ENCODE peak calls at places on chromosome 18, in four cellular contexts. One of them, this sample, is unnamed.

GRCh38 chr18:32324173-32324572 is 134.3 kb downstream of the MEP1B start:
- DNase-seq in effector memory CD4-positive, alpha-beta T cell: no peak
- DNase-seq in EL: no peak
- DNase-seq in non-pigmented ciliary epithelial cell: no peak
- DNase-seq in this sample: no peak

GRCh38 chr18:7755753-7756475 is 188.8 kb downstream of the PTPRM start:
- DNase-seq in effector memory CD4-positive, alpha-beta T cell: no peak
- DNase-seq in non-pigmented ciliary epithelial cell: no peak
- DNase-seq in EL: no peak
- DNase-seq in this sample: no peak

GRCh38 chr18:23143059-23143831 is 8.0 kb downstream of the CABLES1 start:
- DNase-seq in non-pigmented ciliary epithelial cell: no peak
- DNase-seq in EL: no peak
- DNase-seq in effector memory CD4-positive, alpha-beta T cell: no peak
- DNase-seq in this sample: no peak

GRCh38 chr18:63829886-63830285 is 54.7 kb downstream of the SERPINB7 start:
- DNase-seq in EL: peak; percentile 29
- DNase-seq in non-pigmented ciliary epithelial cell: no peak
- DNase-seq in effector memory CD4-positive, alpha-beta T cell: no peak
- DNase-seq in this sample: no peak

GRCh38 chr18:59837586-59837985 is 62.2 kb upstream of the PMAIP1 start:
- DNase-seq in effector memory CD4-positive, alpha-beta T cell: peak; percentile 13
- DNase-seq in EL: peak; percentile 77
- DNase-seq in non-pigmented ciliary epithelial cell: peak; percentile 15
- DNase-seq in this sample: peak; percentile 20

GRCh38 chr18:21331094-21331493 is 89.1 kb downstream of the GREB1L start:
- DNase-seq in non-pigmented ciliary epithelial cell: no peak
- DNase-seq in effector memory CD4-positive, alpha-beta T cell: no peak
- DNase-seq in EL: no peak
- DNase-seq in this sample: no peak

GRCh38 chr18:13237073-13237472 is 18.5 kb downstream of the LDLRAD4 start:
- DNase-seq in effector memory CD4-positive, alpha-beta T cell: no peak
- DNase-seq in non-pigmented ciliary epithelial cell: no peak
- DNase-seq in EL: no peak
- DNase-seq in this sample: no peak

GRCh38 chr18:66160007-66160406 is 409.2 kb downstream of the CDH7 start:
- DNase-seq in effector memory CD4-positive, alpha-beta T cell: no peak
- DNase-seq in non-pigmented ciliary epithelial cell: no peak
- DNase-seq in EL: no peak
- DNase-seq in this sample: no peak

GRCh38 chr18:22271030-22271429 is 101.6 kb downstream of the GATA6 start:
- DNase-seq in effector memory CD4-positive, alpha-beta T cell: no peak
- DNase-seq in non-pigmented ciliary epithelial cell: no peak
- DNase-seq in EL: no peak
- DNase-seq in this sample: no peak

GRCh38 chr18:56314396-56314795 is 324.0 kb downstream of the TXNL1 start:
- DNase-seq in effector memory CD4-positive, alpha-beta T cell: no peak
- DNase-seq in EL: peak; percentile 28
- DNase-seq in non-pigmented ciliary epithelial cell: no peak
- DNase-seq in this sample: no peak

GRCh38 chr18:48052845-48053244 is 122.4 kb upstream of the SMAD2 start:
- DNase-seq in EL: no peak
- DNase-seq in effector memory CD4-positive, alpha-beta T cell: no peak
- DNase-seq in non-pigmented ciliary epithelial cell: no peak
- DNase-seq in this sample: no peak

GRCh38 chr18:70464343-70465114 is 175.7 kb downstream of the SOCS6 start:
- DNase-seq in effector memory CD4-positive, alpha-beta T cell: no peak
- DNase-seq in EL: peak; percentile 75
- DNase-seq in non-pigmented ciliary epithelial cell: no peak
- DNase-seq in this sample: no peak

GRCh38 chr18:69945220-69946114 is 2.2 kb downstream of the CD226 start:
- DNase-seq in non-pigmented ciliary epithelial cell: no peak
- DNase-seq in effector memory CD4-positive, alpha-beta T cell: no peak
- DNase-seq in EL: no peak
- DNase-seq in this sample: no peak

GRCh38 chr18:21548647-21549046 is 51.9 kb downstream of the ESCO1 start:
- DNase-seq in effector memory CD4-positive, alpha-beta T cell: no peak
- DNase-seq in EL: peak; percentile 8
- DNase-seq in non-pigmented ciliary epithelial cell: no peak
- DNase-seq in this sample: no peak

GRCh38 chr18:48215876-48216638 is 193.1 kb downstream of the ZBTB7C start:
- DNase-seq in non-pigmented ciliary epithelial cell: no peak
- DNase-seq in effector memory CD4-positive, alpha-beta T cell: no peak
- DNase-seq in EL: no peak
- DNase-seq in this sample: no peak

GRCh38 chr18:23859466-23860352 is 154.8 kb upstream of the TTC39C start:
- DNase-seq in effector memory CD4-positive, alpha-beta T cell: no peak
- DNase-seq in non-pigmented ciliary epithelial cell: no peak
- DNase-seq in EL: no peak
- DNase-seq in this sample: no peak

GRCh38 chr18:4720498-4720897 is 265.4 kb upstream of the DLGAP1 start:
- DNase-seq in EL: no peak
- DNase-seq in effector memory CD4-positive, alpha-beta T cell: no peak
- DNase-seq in non-pigmented ciliary epithelial cell: no peak
- DNase-seq in this sample: no peak

GRCh38 chr18:32277492-32277988 is 87.7 kb downstream of the MEP1B start:
- DNase-seq in non-pigmented ciliary epithelial cell: no peak
- DNase-seq in effector memory CD4-positive, alpha-beta T cell: no peak
- DNase-seq in EL: no peak
- DNase-seq in this sample: no peak

GRCh38 chr18:26226229-26227050 is at the start of gene TAF4B:
- DNase-seq in non-pigmented ciliary epithelial cell: peak; percentile 58
- DNase-seq in effector memory CD4-positive, alpha-beta T cell: peak; percentile 84
- DNase-seq in EL: peak; percentile 92
- DNase-seq in this sample: peak; percentile 93

GRCh38 chr18:63253428-63254372 is 65.9 kb downstream of the BCL2 start:
- DNase-seq in effector memory CD4-positive, alpha-beta T cell: no peak
- DNase-seq in non-pigmented ciliary epithelial cell: no peak
- DNase-seq in EL: peak; percentile 8
- DNase-seq in this sample: no peak

GRCh38 chr18:70256994-70257393 is 31.9 kb upstream of the SOCS6 start:
- DNase-seq in EL: no peak
- DNase-seq in effector memory CD4-positive, alpha-beta T cell: no peak
- DNase-seq in non-pigmented ciliary epithelial cell: no peak
- DNase-seq in this sample: no peak

GRCh38 chr18:11909081-11909410 is 929 bp upstream of the MPPE1 start:
- DNase-seq in effector memory CD4-positive, alpha-beta T cell: no peak
- DNase-seq in EL: no peak
- DNase-seq in non-pigmented ciliary epithelial cell: no peak
- DNase-seq in this sample: no peak

GRCh38 chr18:37565985-37566478 is 434 bp upstream of the CELF4 start:
- DNase-seq in effector memory CD4-positive, alpha-beta T cell: no peak
- DNase-seq in EL: peak; percentile 4
- DNase-seq in non-pigmented ciliary epithelial cell: no peak
- DNase-seq in this sample: no peak

GRCh38 chr18:11849845-11850747 is 1.1 kb upstream of the CHMP1B start:
- DNase-seq in EL: peak; percentile 86
- DNase-seq in non-pigmented ciliary epithelial cell: peak; percentile 83
- DNase-seq in effector memory CD4-positive, alpha-beta T cell: peak; percentile 54
- DNase-seq in this sample: peak; percentile 29

GRCh38 chr18:77127769-77128671 is 4.6 kb downstream of the MBP start:
- DNase-seq in non-pigmented ciliary epithelial cell: peak; percentile 81
- DNase-seq in EL: peak; percentile 92
- DNase-seq in effector memory CD4-positive, alpha-beta T cell: peak; percentile 30
- DNase-seq in this sample: no peak

GRCh38 chr18:49447810-49448745 is 12.4 kb downstream of the DYM start:
- DNase-seq in non-pigmented ciliary epithelial cell: no peak
- DNase-seq in effector memory CD4-positive, alpha-beta T cell: no peak
- DNase-seq in EL: peak; percentile 72
- DNase-seq in this sample: no peak

GRCh38 chr18:12236934-12237832 is 17.0 kb upstream of the CIDEA start:
- DNase-seq in non-pigmented ciliary epithelial cell: no peak
- DNase-seq in EL: peak; percentile 55
- DNase-seq in effector memory CD4-positive, alpha-beta T cell: no peak
- DNase-seq in this sample: peak; percentile 45

GRCh38 chr18:57802166-57802868 is 798 bp downstream of the ATP8B1 start:
- DNase-seq in effector memory CD4-positive, alpha-beta T cell: no peak
- DNase-seq in EL: no peak
- DNase-seq in non-pigmented ciliary epithelial cell: no peak
- DNase-seq in this sample: no peak

GRCh38 chr18:61333746-61334490 is 688 bp downstream of the CDH20 start:
- DNase-seq in effector memory CD4-positive, alpha-beta T cell: no peak
- DNase-seq in non-pigmented ciliary epithelial cell: no peak
- DNase-seq in EL: no peak
- DNase-seq in this sample: no peak

GRCh38 chr18:68438983-68439382 is 275.9 kb downstream of the TMX3 start:
- DNase-seq in non-pigmented ciliary epithelial cell: no peak
- DNase-seq in EL: peak; percentile 92
- DNase-seq in effector memory CD4-positive, alpha-beta T cell: no peak
- DNase-seq in this sample: no peak

GRCh38 chr18:34871435-34871834 is 161.3 kb downstream of the DTNA start:
- DNase-seq in non-pigmented ciliary epithelial cell: no peak
- DNase-seq in effector memory CD4-positive, alpha-beta T cell: no peak
- DNase-seq in EL: peak; percentile 39
- DNase-seq in this sample: no peak

GRCh38 chr18:47163241-47163640 is 12.9 kb downstream of the IER3IP1 start:
- DNase-seq in EL: peak; percentile 66
- DNase-seq in effector memory CD4-positive, alpha-beta T cell: no peak
- DNase-seq in non-pigmented ciliary epithelial cell: peak; percentile 53
- DNase-seq in this sample: no peak

GRCh38 chr18:13232971-13233565 is 14.5 kb downstream of the LDLRAD4 start:
- DNase-seq in effector memory CD4-positive, alpha-beta T cell: no peak
- DNase-seq in EL: no peak
- DNase-seq in non-pigmented ciliary epithelial cell: no peak
- DNase-seq in this sample: no peak

GRCh38 chr18:23835076-23835475 is 145.8 kb downstream of the LAMA3 start:
- DNase-seq in effector memory CD4-positive, alpha-beta T cell: no peak
- DNase-seq in EL: no peak
- DNase-seq in non-pigmented ciliary epithelial cell: no peak
- DNase-seq in this sample: no peak

GRCh38 chr18:23964282-23965238 is 50.0 kb upstream of the TTC39C start:
- DNase-seq in effector memory CD4-positive, alpha-beta T cell: peak; percentile 30
- DNase-seq in non-pigmented ciliary epithelial cell: no peak
- DNase-seq in EL: no peak
- DNase-seq in this sample: peak; percentile 40

GRCh38 chr18:9193031-9193430 is 56.5 kb downstream of the ANKRD12 start:
- DNase-seq in EL: no peak
- DNase-seq in effector memory CD4-positive, alpha-beta T cell: no peak
- DNase-seq in non-pigmented ciliary epithelial cell: no peak
- DNase-seq in this sample: no peak

GRCh38 chr18:22694954-22695353 is 238.2 kb upstream of the RBBP8 start:
- DNase-seq in EL: peak; percentile 98
- DNase-seq in effector memory CD4-positive, alpha-beta T cell: no peak
- DNase-seq in non-pigmented ciliary epithelial cell: peak; percentile 93
- DNase-seq in this sample: no peak

GRCh38 chr18:46536215-46536874 is 120.7 kb downstream of the LOXHD1 start:
- DNase-seq in non-pigmented ciliary epithelial cell: no peak
- DNase-seq in effector memory CD4-positive, alpha-beta T cell: no peak
- DNase-seq in EL: peak; percentile 35
- DNase-seq in this sample: no peak

GRCh38 chr18:62828091-62828640 is 112.8 kb downstream of the PHLPP1 start:
- DNase-seq in non-pigmented ciliary epithelial cell: no peak
- DNase-seq in effector memory CD4-positive, alpha-beta T cell: no peak
- DNase-seq in EL: no peak
- DNase-seq in this sample: no peak